ENCODE peak calls at places on chromosomes 13 and 19, in four cellular contexts. J is GM23248, S is mesendoderm, Y is left lung. M is an unnamed sample. For H3K36me3 and H3K4me1, the result is how much of the 10 kb centered on the place peaks cover.

GRCh38 chr13:48583859-48584311 is 51.0 kb upstream of the RCBTB2 start:
- DNase-seq in J (no peak), S (no peak), Y (no peak), M (no peak)

GRCh38 chr13:46622918-46623256 is 69.9 kb downstream of the LRCH1 start:
- DNase-seq in J (peak), S (no peak), Y (no peak), M (no peak)

GRCh38 chr19:5947435-5947834 is 30.5 kb downstream of the RANBP3 start:
- DNase-seq in J (peak), S (no peak), Y (peak), M (no peak)

GRCh38 chr13:23921451-23921888 is 24.2 kb upstream of the C1QTNF9B start:
- DNase-seq in J (peak), S (peak), Y (no peak), M (peak)

GRCh38 chr13:33270906-33271538 is 14.5 kb downstream of the STARD13 start:
- DNase-seq in J (no peak), S (no peak), Y (no peak), M (no peak)

GRCh38 chr13:40490086-40490723 is 176.2 kb downstream of the FOXO1 start:
- DNase-seq in J (no peak), S (no peak), Y (no peak), M (peak)

GRCh38 chr13:66689628-66690027 is 540.5 kb downstream of the PCDH9 start:
- DNase-seq in J (no peak), S (peak), Y (no peak), M (peak)

GRCh38 chr13:21738636-21739035 is 67.8 kb downstream of the FGF9 start:
- DNase-seq in J (no peak), S (no peak), Y (no peak), M (no peak)

GRCh38 chr19:35346193-35347052 is 1.3 kb upstream of the FFAR1 start:
- DNase-seq in J (no peak), S (no peak), Y (peak), M (no peak)

GRCh38 chr13:80399340-80400163 is 58.6 kb upstream of the SPRY2 start:
- DNase-seq in J (peak), S (no peak), Y (peak), M (no peak)

GRCh38 chr19:28530406-28531035 is 682.4 kb downstream of the UQCRFS1 start:
- DNase-seq in J (no peak), S (no peak), Y (no peak), M (no peak)

GRCh38 chr13:27125357-27126282 is 46.0 kb downstream of the USP12 start:
- DNase-seq in J (no peak), S (peak), Y (no peak), M (peak)

GRCh38 chr19:29760752-29761502 is 45.9 kb upstream of the C19orf12 start:
- DNase-seq in J (no peak), S (no peak), Y (no peak), M (no peak)

GRCh38 chr19:4624733-4625362 is 14.5 kb upstream of the TNFAIP8L1 start:
- DNase-seq in J (no peak), S (peak), Y (no peak), M (peak)

GRCh38 chr13:75666646-75667351 is 30.7 kb downstream of the LMO7 start:
- DNase-seq in J (peak), S (peak), Y (no peak), M (no peak)

GRCh38 chr13:109156181-109156935 is 526.9 kb downstream of the MYO16 start:
- DNase-seq in J (peak), S (peak), Y (no peak), M (no peak)

GRCh38 chr19:35995655-35995993 is 636 bp downstream of the SDHAF1 start:
- DNase-seq in J (peak), S (peak), Y (no peak), M (peak)

GRCh38 chr19:35986664-35987570 is 8.1 kb upstream of the SDHAF1 start:
- DNase-seq in J (peak), S (peak), Y (peak), M (peak)

GRCh38 chr19:44955500-44956439 is 590 bp downstream of the CLPTM1 start:
- DNase-seq in J (peak), S (no peak), Y (no peak), M (no peak)

GRCh38 chr19:12770922-12771321 is 4.4 kb downstream of the HOOK2 start:
- DNase-seq in J (no peak), S (no peak), Y (no peak), M (no peak)
- H3K4me3 ChIP-seq in J (no peak), S (no peak), Y (no peak), M (no peak)

DNA sequence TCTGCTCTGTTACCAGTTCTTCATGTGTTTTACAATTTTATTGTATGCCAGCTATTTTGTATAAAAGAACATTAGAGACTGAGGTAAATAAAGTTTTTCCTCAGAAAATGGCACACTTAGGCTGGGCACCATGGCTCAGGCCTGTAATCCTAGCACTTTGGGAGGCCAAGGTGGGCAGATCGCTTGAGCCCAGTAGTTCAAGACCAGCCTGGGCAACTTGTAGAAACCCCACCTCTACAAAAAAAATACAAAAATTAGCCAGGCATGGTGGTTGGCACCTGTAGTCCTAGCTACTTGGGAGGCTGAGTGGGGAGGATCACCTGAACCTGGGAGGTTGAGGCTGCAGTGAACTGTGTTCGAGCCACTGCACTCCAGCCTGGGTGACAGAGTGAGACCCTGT is 32.0 kb downstream of the CCDC8 start:
- DNase-seq in J (no peak), S (no peak), Y (no peak), M (no peak)
- H3K36me3 ChIP-seq in J (under half), S (under half), Y (half or more), M (half or more)

DNA sequence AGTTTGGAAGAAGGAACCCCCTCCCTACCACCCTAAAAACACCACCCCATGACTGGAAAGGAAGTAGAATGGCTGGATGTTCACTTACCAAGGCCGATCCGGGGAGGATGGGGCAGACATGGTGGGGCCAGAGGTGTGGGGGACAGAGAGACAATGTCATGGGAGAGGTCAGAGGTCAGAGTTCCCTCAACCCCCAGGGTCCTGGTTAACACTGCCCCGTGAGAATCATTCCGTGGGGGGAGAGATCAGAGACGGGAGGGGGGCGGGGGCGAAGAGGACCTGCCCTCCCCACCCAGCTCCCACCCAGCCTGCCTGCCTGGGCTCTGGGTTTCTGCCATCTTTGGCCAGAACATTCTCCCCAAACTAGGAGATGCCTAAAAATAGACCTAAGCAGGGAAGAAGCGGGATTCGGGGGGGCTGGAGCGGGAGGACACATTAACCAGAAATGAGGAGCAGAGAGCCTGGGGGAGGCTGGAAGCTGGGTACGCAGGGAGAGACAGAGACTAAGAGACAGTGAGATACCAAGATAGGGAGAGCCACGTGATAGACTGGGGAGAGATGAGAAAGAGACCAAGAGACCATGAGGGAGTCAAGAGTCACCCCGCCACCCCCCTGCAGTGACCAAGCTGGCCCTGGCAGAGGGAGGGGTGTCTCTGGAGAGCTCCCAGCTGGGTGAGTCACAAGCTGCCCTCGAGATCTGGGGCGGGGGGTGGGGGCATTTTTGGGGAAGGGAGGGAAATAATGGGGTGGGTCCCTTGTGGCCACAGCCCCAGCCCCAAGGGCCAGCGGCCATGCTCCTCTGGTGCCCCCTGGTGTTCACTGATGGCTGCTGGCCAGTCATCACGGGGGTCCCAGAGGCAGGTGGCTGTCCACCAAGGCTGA is 6.1 kb upstream of the KANK2 start:
- DNase-seq in J (peak), S (peak), Y (peak), M (peak)
- H3K4me1 ChIP-seq in J (under half), S (under half), Y (under half), M (under half)

DNA sequence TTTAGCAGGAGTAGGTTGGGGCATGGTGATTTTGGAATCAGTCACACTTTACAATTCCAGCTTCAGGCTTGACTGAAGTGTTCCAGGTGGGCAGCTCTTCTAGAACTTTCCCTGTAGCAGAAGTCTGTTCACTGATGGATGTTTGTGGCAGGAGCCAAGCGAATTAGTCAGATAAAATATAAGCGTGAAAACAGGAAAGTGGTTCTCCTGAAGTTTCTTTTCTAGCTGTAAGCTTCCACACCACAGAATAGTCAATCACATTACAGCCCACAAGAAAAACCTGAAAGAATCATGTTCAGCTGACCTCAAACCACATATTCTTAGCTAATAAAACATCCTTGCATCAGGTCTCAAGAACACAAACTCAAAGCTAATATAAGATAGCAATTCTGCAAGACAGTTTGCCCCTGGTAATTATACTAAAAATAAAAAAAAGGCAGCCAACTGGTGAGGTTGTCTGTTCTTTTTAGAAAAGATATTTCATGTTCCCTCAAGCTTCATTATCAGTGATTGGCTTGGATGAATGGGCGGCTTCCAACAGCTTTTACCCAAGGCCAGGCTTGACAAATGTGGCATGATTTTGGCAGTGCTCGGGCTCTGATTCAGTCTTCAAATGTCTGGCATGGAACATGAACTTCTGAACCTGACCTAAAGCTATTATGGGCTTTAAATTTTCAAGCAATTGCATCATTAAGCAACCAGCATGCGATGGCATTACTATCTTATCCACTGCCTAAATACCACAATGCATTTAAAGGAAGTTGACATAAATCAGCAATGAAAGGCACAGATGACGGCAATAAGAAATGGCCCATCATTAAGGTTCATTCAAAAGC is 136.8 kb downstream of the DCLK1 start:
- DNase-seq in J (peak), S (peak), Y (no peak), M (no peak)
- H3K4me3 ChIP-seq in J (peak), S (no peak), Y (no peak), M (no peak)

GRCh38 chr13:112833551-112834257 is 135.3 kb upstream of the MCF2L start:
- DNase-seq in J (no peak), S (no peak), Y (no peak), M (no peak)

GRCh38 chr13:112832811-112833210 is 136.2 kb upstream of the MCF2L start:
- DNase-seq in J (no peak), S (no peak), Y (no peak), M (no peak)

GRCh38 chr13:112828756-112829155 is 138.9 kb downstream of the ATP11A start:
- DNase-seq in J (no peak), S (no peak), Y (no peak), M (no peak)

GRCh38 chr13:112831801-112832200 is 137.2 kb upstream of the MCF2L start:
- DNase-seq in J (no peak), S (no peak), Y (no peak), M (no peak)

GRCh38 chr13:112831196-112831595 is 137.8 kb upstream of the MCF2L start:
- DNase-seq in J (no peak), S (no peak), Y (no peak), M (no peak)
- H3K36me3 ChIP-seq in J (under half), S (under half), Y (half or more), M (half or more)

GRCh38 chr19:42467437-42467760 is 24.7 kb upstream of the CXCL17 start:
- DNase-seq in J (no peak), S (no peak), Y (no peak), M (no peak)

GRCh38 chr19:42468273-42468796 is 25.6 kb upstream of the CXCL17 start:
- DNase-seq in J (peak), S (peak), Y (no peak), M (peak)

GRCh38 chr19:42469311-42470239 is 26.8 kb upstream of the CXCL17 start:
- DNase-seq in J (peak), S (no peak), Y (no peak), M (no peak)

GRCh38 chr19:42466521-42467436 is 24.0 kb upstream of the CXCL17 start:
- DNase-seq in J (peak), S (no peak), Y (no peak), M (no peak)

GRCh38 chr19:42465827-42466280 is 23.1 kb upstream of the CXCL17 start:
- DNase-seq in J (no peak), S (peak), Y (no peak), M (no peak)
- H3K4me1 ChIP-seq in J (under half), S (under half), Y (under half), M (under half)

GRCh38 chr13:76904507-76904906 is 18.3 kb upstream of the KCTD12 start:
- DNase-seq in J (no peak), S (no peak), Y (no peak), M (no peak)

GRCh38 chr13:76903544-76904162 is 17.4 kb upstream of the KCTD12 start:
- DNase-seq in J (peak), S (peak), Y (peak), M (peak)
- H3K4me3 ChIP-seq in J (no peak), S (no peak), Y (no peak), M (no peak)

DNA sequence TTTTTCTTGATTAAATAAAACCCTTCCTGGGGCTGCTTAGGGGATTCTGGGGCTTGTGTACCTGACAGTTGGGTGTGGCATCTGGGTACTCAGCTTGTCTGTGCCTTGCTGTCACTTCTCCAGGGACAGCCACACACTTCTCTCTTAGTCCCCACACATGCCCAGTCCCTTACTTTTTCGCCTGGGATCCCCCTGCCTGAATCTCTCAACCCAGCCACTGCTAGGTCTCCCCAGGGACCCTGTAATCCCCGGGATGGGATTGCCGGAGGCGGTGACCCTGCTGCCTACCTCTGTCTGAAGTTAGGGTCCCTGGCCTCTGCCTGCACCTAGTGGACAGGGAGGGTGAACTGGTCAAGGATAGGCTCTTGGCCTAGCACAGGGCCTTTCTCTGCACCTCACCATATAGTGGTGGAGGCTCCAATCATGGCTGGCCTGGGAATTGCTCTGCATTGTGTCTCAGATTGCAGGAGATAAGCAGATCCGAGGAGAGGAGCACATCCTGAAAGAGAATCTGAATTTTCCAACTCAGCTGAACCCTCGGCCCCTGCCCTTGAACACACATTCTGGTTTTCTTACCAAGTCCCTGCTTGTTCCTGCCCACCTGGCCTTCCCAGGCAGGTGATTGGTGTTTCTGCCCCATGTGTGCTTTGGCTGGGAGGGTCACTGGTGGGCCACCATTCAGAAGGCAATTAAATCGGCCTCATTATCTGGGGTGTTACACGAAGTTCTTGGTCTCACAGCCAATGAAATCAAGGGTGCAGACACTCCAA is 8.7 kb upstream of the ZNF492 start:
- DNase-seq in J (no peak), S (no peak), Y (no peak), M (no peak)
- H3K36me3 ChIP-seq in J (under half), S (under half), Y (under half), M (under half)

DNA sequence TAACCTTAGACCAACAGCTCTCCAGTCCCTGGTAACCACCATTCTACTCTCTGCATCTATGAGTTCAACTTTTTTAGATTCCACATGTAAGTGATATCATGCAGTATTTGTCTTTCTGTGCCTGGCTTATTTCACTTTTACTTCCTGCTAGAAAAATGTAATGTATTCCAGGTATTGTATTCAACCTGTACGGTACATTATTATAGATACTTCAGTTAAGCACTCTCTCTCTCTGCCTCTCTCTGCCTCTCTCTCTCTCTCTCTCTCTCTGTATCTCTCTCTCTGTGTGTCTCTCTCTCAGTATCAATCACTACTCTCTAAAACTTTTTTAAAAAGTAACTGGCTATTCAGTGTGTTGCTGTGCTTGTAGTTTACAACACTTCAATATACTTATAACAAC is 8.4 kb downstream of the DACH1 start:
- DNase-seq in J (no peak), S (no peak), Y (no peak), M (no peak)
- H3K4me1 ChIP-seq in J (under half), S (under half), Y (under half), M (half or more)